ENCODE peak calls at places on chromosomes 16 and 17, in seven cellular contexts. E is esophagus muscularis mucosa, D is endothelial cell of umbilical vein, C is K562, Y is transverse colon, R is HCT116, N is prostate gland. B is an unnamed sample. For H3K9me3, the result is how much of the 10 kb centered on the place peaks cover.

GRCh38 chr16:81140930-81141780 is 45.0 kb upstream of the GCSH start:
- DNase-seq in E (no peak), D (no peak), C (peak), Y (no peak), R (peak), N (no peak), B (no peak)

GRCh38 chr17:6914711-6915110 is 81.1 kb upstream of the ALOX12 start:
- DNase-seq in E (peak), D (no peak), C (peak), Y (no peak), R (no peak), N (no peak), B (no peak)

GRCh38 chr16:17470871-17471744 is at the start of gene XYLT1:
- DNase-seq in E (no peak), D (no peak), C (no peak), Y (peak), R (no peak), N (peak), B (peak)

GRCh38 chr16:50259334-50260205 is 6.8 kb upstream of the ADCY7 start:
- DNase-seq in E (no peak), D (no peak), C (no peak), Y (peak), R (no peak), N (no peak), B (peak)

GRCh38 chr16:72174726-72175125 is 2.8 kb upstream of the PMFBP1 start:
- DNase-seq in E (no peak), D (no peak), C (no peak), Y (no peak), R (no peak), N (no peak), B (no peak)

GRCh38 chr16:69315486-69316311 is 4.5 kb downstream of the VPS4A start:
- DNase-seq in E (no peak), D (no peak), C (no peak), Y (no peak), R (no peak), N (no peak), B (no peak)

GRCh38 chr17:69423450-69423849 is 9.0 kb downstream of the MAP2K6 start:
- DNase-seq in E (no peak), D (peak), C (no peak), Y (no peak), R (no peak), N (no peak), B (no peak)

GRCh38 chr17:50169121-50169764 is 3.4 kb downstream of the SGCA start:
- DNase-seq in E (no peak), D (peak), C (peak), Y (peak), R (peak), N (no peak), B (no peak)

GRCh38 chr16:3256146-3256875 is at the start of gene MEFV:
- DNase-seq in E (no peak), D (no peak), C (no peak), Y (peak), R (no peak), N (no peak), B (no peak)

GRCh38 chr17:81067331-81067730 is 32.4 kb downstream of the BAIAP2 start:
- DNase-seq in E (no peak), D (no peak), C (no peak), Y (no peak), R (no peak), N (no peak), B (peak)

GRCh38 chr16:35599429-35600165 is 2140.2 kb downstream of the TP53TG3F start:
- DNase-seq in E (peak), D (no peak), C (no peak), Y (no peak), R (no peak), N (no peak), B (no peak)

GRCh38 chr17:15273141-15273793 is 8.1 kb upstream of the PMP22 start:
- DNase-seq in E (no peak), D (no peak), C (no peak), Y (no peak), R (no peak), N (no peak), B (no peak)

GRCh38 chr17:45740553-45741330 is 43.4 kb upstream of the CRHR1 start:
- DNase-seq in E (no peak), D (peak), C (peak), Y (no peak), R (peak), N (no peak), B (no peak)

GRCh38 chr17:49327835-49328784 is 33.9 kb downstream of the ZNF652 start:
- DNase-seq in E (no peak), D (no peak), C (peak), Y (no peak), R (no peak), N (no peak), B (no peak)

GRCh38 chr17:51118330-51119195 is 2.1 kb downstream of the SPAG9 start:
- DNase-seq in E (no peak), D (peak), C (peak), Y (peak), R (no peak), N (peak), B (peak)

GRCh38 chr17:14307560-14308024 is 6.7 kb downstream of the HS3ST3B1 start:
- DNase-seq in E (no peak), D (no peak), C (peak), Y (no peak), R (no peak), N (no peak), B (no peak)

GRCh38 chr17:36705651-36706436 is 104.5 kb downstream of the MRM1 start:
- DNase-seq in E (no peak), D (peak), C (peak), Y (peak), R (peak), N (no peak), B (peak)

GRCh38 chr17:47315451-47316266 is 8.1 kb upstream of the EFCAB13 start:
- DNase-seq in E (peak), D (peak), C (peak), Y (peak), R (peak), N (peak), B (no peak)

GRCh38 chr16:74107795-74108610 is 188.6 kb upstream of the PSMD7 start:
- DNase-seq in E (no peak), D (peak), C (peak), Y (peak), R (peak), N (peak), B (peak)

GRCh38 chr16:21663889-21664647 is at the start of gene OTOA:
- DNase-seq in E (no peak), D (no peak), C (no peak), Y (peak), R (no peak), N (no peak), B (no peak)

GRCh38 chr17:35390663-35391062 is 17.2 kb upstream of the SLFN11 start:
- DNase-seq in E (no peak), D (no peak), C (no peak), Y (no peak), R (no peak), N (no peak), B (no peak)

GRCh38 chr17:33469911-33470310 is 176.8 kb upstream of the ASIC2 start:
- DNase-seq in E (no peak), D (no peak), C (peak), Y (peak), R (no peak), N (no peak), B (no peak)

GRCh38 chr17:57868007-57868774 is 18.3 kb upstream of the MRPS23 start:
- DNase-seq in E (peak), D (peak), C (peak), Y (peak), R (peak), N (peak), B (peak)

GRCh38 chr16:65117701-65118448 is 4.0 kb downstream of the CDH11 start:
- DNase-seq in E (peak), D (peak), C (peak), Y (peak), R (peak), N (peak), B (peak)

GRCh38 chr17:7558544-7559306 is at the start of gene TNFSF13:
- DNase-seq in E (no peak), D (no peak), C (no peak), Y (peak), R (no peak), N (peak), B (peak)

GRCh38 chr16:65657556-65657955 is 535.7 kb upstream of the CDH11 start:
- DNase-seq in E (no peak), D (no peak), C (no peak), Y (no peak), R (no peak), N (no peak), B (no peak)

GRCh38 chr17:37708008-37708615 is 36.7 kb downstream of the HNF1B start:
- DNase-seq in E (no peak), D (no peak), C (no peak), Y (peak), R (no peak), N (no peak), B (peak)

GRCh38 chr17:39810939-39811728 is 53.0 kb downstream of the IKZF3 start:
- DNase-seq in E (no peak), D (no peak), C (no peak), Y (no peak), R (no peak), N (no peak), B (no peak)

GRCh38 chr17:83196088-83196765 is 116.8 kb downstream of the METRNL start:
- DNase-seq in E (no peak), D (no peak), C (no peak), Y (no peak), R (no peak), N (no peak), B (no peak)

DNA sequence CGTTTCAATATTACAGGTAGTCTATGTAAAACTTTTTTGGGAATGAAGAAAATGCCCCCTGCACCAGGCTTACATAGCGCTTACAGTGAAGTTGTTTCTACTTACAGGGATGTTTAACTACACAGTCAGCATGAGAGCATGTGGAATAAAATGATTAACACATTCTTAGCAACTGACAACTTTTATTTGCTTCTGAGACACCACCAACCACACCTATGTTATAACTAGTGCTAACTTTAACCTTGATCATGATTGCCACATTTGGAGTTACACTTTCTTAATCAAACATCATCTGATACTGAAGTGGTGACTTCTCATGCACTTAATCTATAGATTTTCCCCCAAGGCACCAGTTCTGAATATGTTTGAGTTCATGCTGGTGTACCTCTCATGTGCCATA is 20.3 kb upstream of the ZNF267 start:
- DNase-seq in E (no peak), D (no peak), C (no peak), Y (no peak), R (no peak), N (no peak), B (no peak)
- H3K9me3 ChIP-seq in E (under half), D (under half), C (under half), Y (under half), R (under half), N (under half), B (under half)

GRCh38 chr16:4358831-4359561 is 7.9 kb upstream of the PAM16 start:
- DNase-seq in E (no peak), D (no peak), C (peak), Y (peak), R (no peak), N (no peak), B (peak)
- TF ChIP-seq POLR2AphosphoS5 in E (peak), D (no peak), C (no peak), Y (no peak), R (no peak), N (no peak), B (no peak)

GRCh38 chr17:22467720-22468119 is 775.4 kb downstream of the KCNJ18 start:
- DNase-seq in E (no peak), D (no peak), C (no peak), Y (no peak), R (no peak), N (no peak), B (no peak)

GRCh38 chr17:22469101-22469880 is 777.0 kb downstream of the KCNJ18 start:
- DNase-seq in E (no peak), D (no peak), C (no peak), Y (no peak), R (no peak), N (no peak), B (no peak)

GRCh38 chr17:22469941-22470340 is 777.6 kb downstream of the KCNJ18 start:
- DNase-seq in E (no peak), D (no peak), C (no peak), Y (no peak), R (no peak), N (no peak), B (no peak)

DNA sequence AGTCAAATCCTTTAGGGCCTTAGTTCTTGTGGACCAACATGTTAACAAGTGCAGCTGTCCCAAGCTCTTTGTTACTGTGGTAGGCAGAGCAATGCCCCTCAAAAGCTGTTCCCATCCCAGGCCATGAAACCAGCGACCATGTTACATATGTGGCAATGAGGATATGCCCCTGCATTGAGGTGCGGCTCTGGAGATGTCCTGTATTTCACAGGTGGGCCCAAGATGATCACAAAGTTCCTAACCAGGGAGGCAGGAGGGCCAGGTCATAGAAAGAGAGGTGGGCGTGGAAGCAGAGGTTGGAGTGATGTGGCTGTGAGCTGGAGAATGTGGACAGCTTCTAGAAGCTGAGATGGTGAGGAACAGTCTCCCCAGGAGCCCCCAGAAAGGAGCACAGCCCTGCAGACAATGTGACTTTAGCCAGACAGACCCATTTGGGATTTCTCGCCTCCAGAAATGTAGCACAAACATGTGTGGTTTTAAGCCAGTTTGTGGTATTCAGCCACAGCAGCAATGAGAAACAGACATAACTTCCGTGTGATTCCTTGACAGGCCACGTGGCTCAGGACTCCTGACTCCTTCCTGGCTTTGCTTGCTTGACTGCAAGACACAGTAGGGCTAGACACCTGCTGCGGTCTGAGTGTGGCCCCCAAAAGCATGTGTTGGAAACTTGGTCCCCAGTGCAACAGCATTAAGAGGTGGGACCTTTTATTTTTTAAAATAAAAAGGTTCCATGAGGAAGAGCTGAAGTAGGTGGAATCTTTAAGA is 778.3 kb downstream of the KCNJ18 start:
- DNase-seq in E (no peak), D (no peak), C (no peak), Y (no peak), R (no peak), N (no peak), B (no peak)
- H3K9me3 ChIP-seq in E (under half), D (under half), C (under half), Y (under half), R (under half), N (under half), B (under half)

GRCh38 chr16:75225678-75226515 is 7.1 kb downstream of the CTRB1 start:
- DNase-seq in E (no peak), D (peak), C (no peak), Y (no peak), R (no peak), N (no peak), B (no peak)
- TF ChIP-seq POLR2AphosphoS5 in E (no peak), D (no peak), C (no peak), Y (no peak), R (no peak), N (no peak), B (no peak)

DNA sequence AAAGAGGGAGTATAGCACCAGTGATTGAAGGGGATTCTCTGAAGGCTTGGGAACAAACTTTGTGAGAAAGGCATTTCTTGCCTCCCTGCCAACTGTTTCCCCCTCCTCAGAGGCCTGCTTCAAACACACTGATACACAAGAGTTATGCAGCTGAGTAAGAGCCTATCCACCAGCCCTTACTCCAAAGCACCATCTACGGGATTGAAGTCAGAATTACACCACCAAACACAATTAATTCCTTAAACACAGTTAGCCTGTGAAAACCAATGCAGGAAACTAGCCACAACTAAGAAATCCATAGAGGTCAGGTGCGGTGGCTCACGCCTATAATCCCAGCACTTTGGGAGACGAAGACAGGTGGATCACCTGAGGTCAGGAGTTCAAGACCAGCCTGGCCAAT is 138.3 kb downstream of the SHCBP1 start:
- DNase-seq in E (no peak), D (no peak), C (peak), Y (no peak), R (no peak), N (no peak), B (no peak)
- H3K9me3 ChIP-seq in E (under half), D (under half), C (under half), Y (under half), R (under half), N (under half), B (under half)

GRCh38 chr17:77802333-77802615 is 156.2 kb upstream of the TNRC6C start:
- DNase-seq in E (no peak), D (no peak), C (no peak), Y (no peak), R (no peak), N (no peak), B (no peak)
- TF ChIP-seq POLR2AphosphoS5 in E (no peak), D (no peak), C (no peak), Y (no peak), R (no peak), N (no peak), B (no peak)

GRCh38 chr17:21539146-21539545 is 153.2 kb upstream of the KCNJ18 start:
- DNase-seq in E (no peak), D (no peak), C (no peak), Y (no peak), R (no peak), N (no peak), B (no peak)

GRCh38 chr17:21538615-21539014 is 153.7 kb upstream of the KCNJ18 start:
- DNase-seq in E (no peak), D (no peak), C (no peak), Y (no peak), R (no peak), N (no peak), B (no peak)

GRCh38 chr17:21532763-21533385 is 156.7 kb downstream of the KCNJ12 start:
- DNase-seq in E (peak), D (no peak), C (no peak), Y (no peak), R (no peak), N (no peak), B (no peak)

GRCh38 chr17:21537302-21537701 is 155.0 kb upstream of the KCNJ18 start:
- DNase-seq in E (no peak), D (no peak), C (no peak), Y (no peak), R (no peak), N (no peak), B (no peak)

DNA sequence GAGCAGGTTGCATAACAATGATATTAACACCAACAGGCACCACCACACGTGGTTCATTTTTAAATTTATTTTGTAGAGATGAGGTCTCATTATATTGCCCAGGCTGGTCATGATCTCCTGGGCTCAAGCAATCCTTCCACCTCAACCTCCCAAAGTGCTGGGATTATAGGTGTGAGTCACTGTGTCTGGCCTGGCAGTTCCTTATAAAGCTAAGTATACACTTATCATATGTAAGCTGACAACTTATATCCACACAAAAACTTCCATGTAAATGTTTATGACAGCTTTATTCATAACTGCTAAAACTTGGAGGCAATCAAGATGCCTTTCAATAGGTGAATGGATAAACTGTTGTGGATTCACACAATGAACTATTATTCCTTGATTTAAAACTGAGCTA is 156.6 kb upstream of the KCNJ18 start:
- DNase-seq in E (no peak), D (no peak), C (no peak), Y (no peak), R (no peak), N (no peak), B (no peak)
- H3K9me3 ChIP-seq in E (under half), D (under half), C (under half), Y (under half), R (under half), N (under half), B (under half)

GRCh38 chr16:57638381-57638780 is 10.0 kb downstream of the ADGRG1 start:
- DNase-seq in E (no peak), D (no peak), C (no peak), Y (no peak), R (no peak), N (no peak), B (no peak)
- TF ChIP-seq POLR2AphosphoS5 in E (no peak), D (no peak), C (no peak), Y (no peak), R (no peak), N (no peak), B (no peak)

GRCh38 chr16:11248133-11248532 is 7.9 kb downstream of the SOCS1 start:
- DNase-seq in E (no peak), D (no peak), C (no peak), Y (no peak), R (no peak), N (no peak), B (no peak)
- H3K9me3 ChIP-seq in E (under half), D (under half), C (under half), Y (under half), R (under half), N (under half), B (under half)

DNA sequence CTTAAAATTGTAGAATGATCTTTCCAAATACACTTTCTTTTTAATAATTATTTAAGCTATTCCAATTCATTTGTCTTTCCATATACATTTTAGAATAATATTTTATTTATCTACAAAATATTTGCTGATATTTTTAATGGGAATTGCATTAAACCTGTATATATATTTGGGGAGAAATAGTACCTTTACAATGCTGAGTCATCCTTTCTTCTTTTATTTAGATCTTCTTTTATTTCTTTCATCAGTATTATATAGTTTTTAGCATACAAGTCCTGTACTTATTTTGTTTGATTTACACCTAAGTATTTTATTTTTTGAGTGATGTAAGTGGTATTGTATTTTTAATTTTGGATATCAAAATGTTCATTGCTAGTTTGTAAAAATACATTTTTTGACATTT is 639.5 kb upstream of the GOT2 start:
- DNase-seq in E (no peak), D (no peak), C (no peak), Y (no peak), R (no peak), N (no peak), B (no peak)
- TF ChIP-seq POLR2AphosphoS5 in E (no peak), D (no peak), C (no peak), Y (no peak), R (no peak), N (no peak), B (no peak)

B was measured in stomach.